ENCODE peak calls at places on chromosome 22, in eight cellular contexts. Y is sigmoid colon, C is H1, U is tibial nerve, V is Peyer's patch, B is A549, W is heart left ventricle, Q is adrenal gland. P is an unnamed sample. For H3K4me1, the result is how much of the 10 kb centered on the place peaks cover.

GRCh38 chr22:36948273-36949055 is 35.0 kb downstream of the CSF2RB start:
- DNase-seq in Y (no peak), C (no peak), U (no peak), V (no peak), B (no peak), W (no peak), Q (no peak), P (no peak)

GRCh38 chr22:35705141-35705540 is 12.5 kb upstream of the APOL5 start:
- DNase-seq in Y (no peak), C (no peak), U (no peak), V (no peak), B (no peak), W (no peak), Q (no peak), P (no peak)

GRCh38 chr22:36208162-36208765 is 6.7 kb upstream of the APOL4 start:
- DNase-seq in Y (no peak), C (no peak), U (no peak), V (no peak), B (no peak), W (no peak), Q (no peak), P (no peak)

GRCh38 chr22:39259698-39260097 is 14.9 kb upstream of the PDGFB start:
- DNase-seq in Y (no peak), C (no peak), U (no peak), V (no peak), B (no peak), W (no peak), Q (no peak), P (no peak)

GRCh38 chr22:23033116-23033905 is 37.0 kb upstream of the GNAZ start:
- DNase-seq in Y (no peak), C (no peak), U (no peak), V (no peak), B (no peak), W (no peak), Q (peak), P (no peak)

GRCh38 chr22:24474221-24474620 is 20.9 kb upstream of the UPB1 start:
- DNase-seq in Y (no peak), C (no peak), U (no peak), V (no peak), B (peak), W (no peak), Q (no peak), P (no peak)

GRCh38 chr22:22687638-22688500 is 43.5 kb downstream of the GGTLC2 start:
- DNase-seq in Y (no peak), C (no peak), U (no peak), V (peak), B (peak), W (no peak), Q (peak), P (peak)

GRCh38 chr22:42901790-42902508 is 44.9 kb upstream of the ARFGAP3 start:
- DNase-seq in Y (no peak), C (no peak), U (no peak), V (no peak), B (no peak), W (peak), Q (no peak), P (no peak)

GRCh38 chr22:27668828-27669797 is 132.4 kb downstream of the MN1 start:
- DNase-seq in Y (no peak), C (no peak), U (no peak), V (peak), B (peak), W (peak), Q (peak), P (no peak)

GRCh38 chr22:27215826-27216320 is 558.5 kb downstream of the MIAT start:
- DNase-seq in Y (no peak), C (no peak), U (no peak), V (no peak), B (no peak), W (no peak), Q (no peak), P (no peak)

GRCh38 chr22:35229865-35230264 is 27.4 kb upstream of the HMGXB4 start:
- DNase-seq in Y (no peak), C (peak), U (no peak), V (no peak), B (no peak), W (no peak), Q (no peak), P (no peak)

GRCh38 chr22:44284711-44285110 is 28.0 kb downstream of the SHISAL1 start:
- DNase-seq in Y (no peak), C (no peak), U (no peak), V (no peak), B (no peak), W (no peak), Q (no peak), P (no peak)

GRCh38 chr22:27238935-27239510 is 562.5 kb downstream of the MN1 start:
- DNase-seq in Y (peak), C (no peak), U (no peak), V (no peak), B (peak), W (peak), Q (peak), P (no peak)

GRCh38 chr22:24536089-24536488 is 18.8 kb downstream of the GUCD1 start:
- DNase-seq in Y (no peak), C (no peak), U (no peak), V (no peak), B (no peak), W (no peak), Q (no peak), P (no peak)

GRCh38 chr22:24681236-24681635 is 78.2 kb downstream of the GGT1 start:
- DNase-seq in Y (no peak), C (no peak), U (no peak), V (no peak), B (no peak), W (no peak), Q (no peak), P (no peak)

GRCh38 chr22:45353816-45354215 is 44.1 kb downstream of the FAM118A start:
- DNase-seq in Y (no peak), C (no peak), U (no peak), V (no peak), B (no peak), W (no peak), Q (no peak), P (no peak)

GRCh38 chr22:22949953-22950352 is 62.3 kb downstream of the IGLL5 start:
- DNase-seq in Y (no peak), C (no peak), U (no peak), V (no peak), B (no peak), W (no peak), Q (no peak), P (no peak)

GRCh38 chr22:21449531-21450319 is 17.5 kb upstream of the TMEM191C start:
- DNase-seq in Y (peak), C (peak), U (peak), V (peak), B (no peak), W (peak), Q (no peak), P (peak)
- TF ChIP-seq POLR2A in Y (no peak), C (no peak), U (no peak), V (no peak), B (no peak), W (no peak), Q (no peak), P (no peak)

GRCh38 chr22:49005557-49005956 is 822.1 kb downstream of the BRD1 start:
- DNase-seq in Y (no peak), C (peak), U (peak), V (no peak), B (no peak), W (no peak), Q (no peak), P (no peak)

GRCh38 chr22:49008682-49009235 is 818.9 kb downstream of the BRD1 start:
- DNase-seq in Y (no peak), C (peak), U (peak), V (peak), B (no peak), W (no peak), Q (peak), P (peak)

GRCh38 chr22:49006207-49007012 is 821.3 kb downstream of the BRD1 start:
- DNase-seq in Y (no peak), C (peak), U (peak), V (no peak), B (no peak), W (no peak), Q (peak), P (peak)

GRCh38 chr22:49007013-49007653 is 820.5 kb downstream of the BRD1 start:
- DNase-seq in Y (no peak), C (peak), U (peak), V (no peak), B (no peak), W (no peak), Q (peak), P (peak)

DNA sequence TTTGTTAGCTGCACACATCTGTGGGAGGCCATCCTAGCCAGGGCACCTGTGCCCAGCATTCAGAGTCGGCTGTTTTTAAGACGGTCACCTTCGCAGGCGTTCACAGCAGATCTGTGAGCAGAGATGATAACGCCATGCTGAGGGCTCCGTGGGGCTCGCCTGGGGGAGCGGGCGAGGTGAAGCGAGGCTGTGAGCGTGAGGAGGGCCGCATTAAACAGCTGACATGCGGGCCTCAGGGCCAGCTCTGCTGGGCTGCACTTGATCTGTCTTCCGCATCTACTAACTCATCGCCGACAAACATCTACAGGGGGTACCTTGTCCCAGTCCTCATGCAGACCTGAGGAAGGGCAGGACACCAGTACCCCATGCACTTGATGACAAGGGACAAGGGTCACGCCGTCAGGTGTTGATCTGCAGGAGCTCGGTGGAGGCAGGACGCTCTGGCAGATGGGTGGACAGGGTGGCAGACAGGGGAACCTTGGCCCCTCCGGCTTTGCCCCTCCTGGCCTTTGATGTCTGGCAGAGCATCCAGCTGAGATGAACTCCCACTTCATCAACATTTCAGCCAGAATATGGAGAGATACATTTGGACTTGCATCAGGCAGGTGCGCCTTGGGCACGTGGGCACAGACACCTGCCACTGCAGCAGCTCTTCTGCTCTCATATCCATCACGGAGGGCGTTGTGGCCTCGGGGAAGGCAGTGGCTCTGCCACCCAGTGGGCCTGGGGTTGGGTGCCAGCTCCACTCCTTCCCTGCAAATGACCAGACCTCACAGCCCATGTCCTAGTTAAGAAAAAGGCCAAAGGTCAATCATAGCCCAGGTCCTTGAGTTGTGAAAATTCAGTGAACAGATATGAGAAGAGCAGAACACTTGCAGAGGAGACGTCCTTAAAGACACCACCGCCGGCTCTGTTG is 822.9 kb downstream of the BRD1 start:
- DNase-seq in Y (no peak), C (peak), U (peak), V (peak), B (no peak), W (no peak), Q (no peak), P (peak)
- H3K4me1 ChIP-seq in Y (under half), C (under half), U (under half), V (under half), B (under half), W (under half), Q (under half), P (under half)

GRCh38 chr22:41780714-41781507 is 19.6 kb upstream of the CCDC134 start:
- DNase-seq in Y (peak), C (no peak), U (no peak), V (peak), B (no peak), W (peak), Q (peak), P (peak)
- TF ChIP-seq POLR2A in Y (no peak), C (no peak), U (no peak), V (peak), B (no peak), W (no peak), Q (no peak), P (no peak)

GRCh38 chr22:46376908-46377565 is 41.5 kb downstream of the TRMU start:
- DNase-seq in Y (no peak), C (no peak), U (no peak), V (no peak), B (no peak), W (no peak), Q (peak), P (no peak)
- H3K4me1 ChIP-seq in Y (under half), C (under half), U (under half), V (under half), B (half or more), W (under half), Q (under half), P (half or more)

GRCh38 chr22:50247748-50248147 is 2.9 kb upstream of the TUBGCP6 start:
- DNase-seq in Y (no peak), C (peak), U (no peak), V (peak), B (peak), W (no peak), Q (no peak), P (peak)

GRCh38 chr22:50243704-50244419 is 961 bp downstream of the TUBGCP6 start:
- DNase-seq in Y (no peak), C (no peak), U (no peak), V (no peak), B (no peak), W (no peak), Q (no peak), P (no peak)

GRCh38 chr22:50246242-50247175 is 1.7 kb upstream of the TUBGCP6 start:
- DNase-seq in Y (no peak), C (no peak), U (no peak), V (no peak), B (no peak), W (no peak), Q (no peak), P (no peak)

GRCh38 chr22:50244420-50245213 is at the start of gene TUBGCP6:
- DNase-seq in Y (peak), C (peak), U (peak), V (peak), B (peak), W (peak), Q (peak), P (peak)

GRCh38 chr22:50245214-50246072 is 620 bp upstream of the TUBGCP6 start:
- DNase-seq in Y (no peak), C (no peak), U (no peak), V (no peak), B (no peak), W (no peak), Q (no peak), P (no peak)
- TF ChIP-seq POLR2A in Y (no peak), C (no peak), U (no peak), V (no peak), B (no peak), W (no peak), Q (peak), P (no peak)

DNA sequence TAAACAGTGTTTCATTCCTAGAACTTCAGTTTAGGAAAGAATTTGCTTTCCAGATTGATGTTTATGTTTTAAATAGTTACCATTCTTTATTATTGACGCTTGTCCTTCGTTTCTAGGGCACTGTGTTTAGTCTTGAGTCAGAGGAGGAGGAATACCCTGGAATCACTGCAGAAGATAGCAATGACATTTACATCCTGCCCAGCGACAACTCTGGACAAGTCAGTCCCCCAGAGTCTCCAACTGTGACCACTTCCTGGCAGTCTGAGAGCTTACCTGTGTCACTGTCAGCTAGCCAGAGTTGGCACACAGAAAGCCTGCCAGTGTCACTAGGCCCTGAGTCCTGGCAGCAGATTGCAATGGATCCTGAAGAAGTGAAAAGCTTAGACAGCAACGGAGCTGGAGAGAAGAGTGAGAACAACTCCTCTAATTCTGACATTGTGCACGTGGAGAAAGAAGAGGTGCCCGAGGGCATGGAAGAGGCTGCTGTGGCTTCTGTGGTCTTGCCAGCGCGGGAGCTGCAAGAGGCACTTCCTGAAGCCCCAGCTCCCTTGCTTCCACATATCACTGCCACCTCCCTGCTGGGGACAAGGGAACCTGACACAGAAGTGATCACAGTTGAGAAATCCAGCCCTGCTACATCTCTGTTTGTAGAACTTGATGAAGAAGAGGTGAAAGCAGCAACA is 47.6 kb downstream of the BID start:
- DNase-seq in Y (no peak), C (no peak), U (no peak), V (no peak), B (no peak), W (peak), Q (peak), P (no peak)
- H3K4me1 ChIP-seq in Y (under half), C (under half), U (under half), V (under half), B (under half), W (under half), Q (under half), P (under half)

DNA sequence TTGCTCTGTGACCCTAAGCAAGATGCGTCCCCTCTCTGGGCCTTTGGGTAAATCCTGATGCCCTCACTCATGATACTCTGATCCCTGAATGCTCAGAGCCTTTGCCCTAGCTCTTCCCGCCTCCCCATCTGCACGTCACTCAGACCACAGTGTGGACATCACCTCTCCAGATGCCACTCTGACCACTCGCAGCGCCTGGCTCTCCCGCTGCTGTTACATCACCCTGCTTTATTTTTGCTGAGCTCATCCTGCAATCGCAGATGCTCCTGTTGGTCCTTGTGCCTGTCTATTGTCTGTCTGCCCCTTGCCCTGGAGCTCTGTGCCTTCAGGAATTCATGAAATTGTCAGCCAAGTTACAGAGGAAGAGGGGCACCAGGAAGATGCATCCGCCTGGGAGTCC is 5.5 kb downstream of the OSM start:
- DNase-seq in Y (no peak), C (no peak), U (no peak), V (no peak), B (peak), W (no peak), Q (no peak), P (no peak)
- TF ChIP-seq POLR2A in Y (no peak), C (no peak), U (no peak), V (no peak), B (no peak), W (no peak), Q (no peak), P (no peak)

P was measured in stomach.